ENCODE peak calls at places on chromosomes 7 and 10, in five cellular contexts. Z is fibroblast of pulmonary artery, P is osteocyte, C is AG10803, E is adrenal gland. M is an unnamed sample.

GRCh38 chr10:11479307-11479706 is 132.1 kb downstream of the USP6NL start:
- DNase-seq in Z (no peak), P (no peak), C (no peak), E (no peak), M (no peak)

GRCh38 chr7:116218051-116218645 is 7.8 kb downstream of the TES start:
- DNase-seq in C (no peak), E (peak), Z (peak), P (no peak), M (no peak)

GRCh38 chr10:78177013-78177370 is 143.3 kb downstream of the RPS24 start:
- DNase-seq in C (no peak), Z (no peak), E (peak), P (no peak), M (no peak)

GRCh38 chr7:128259131-128260056 is 18.3 kb downstream of the LEP start:
- DNase-seq in P (no peak), E (no peak), C (peak), Z (no peak), M (no peak)

GRCh38 chr7:1691601-1692499 is 21.8 kb downstream of the ELFN1 start:
- DNase-seq in P (no peak), C (no peak), Z (no peak), E (peak), M (no peak)

GRCh38 chr7:82631998-82632397 is 188.4 kb upstream of the CACNA2D1 start:
- DNase-seq in Z (peak), E (no peak), P (no peak), C (peak), M (no peak)

GRCh38 chr7:45294559-45294958 is 137.0 kb downstream of the RAMP3 start:
- DNase-seq in E (no peak), C (no peak), Z (no peak), P (no peak), M (no peak)

GRCh38 chr10:84626688-84627087 is 298.3 kb downstream of the CCSER2 start:
- DNase-seq in Z (no peak), P (no peak), E (no peak), C (no peak), M (no peak)

GRCh38 chr10:49760789-49761188 is 1.3 kb downstream of the OGDHL start:
- DNase-seq in C (no peak), Z (no peak), P (no peak), E (no peak), M (no peak)

GRCh38 chr10:34187201-34187600 is 627.9 kb downstream of the PARD3 start:
- DNase-seq in Z (peak), C (peak), P (no peak), E (no peak), M (no peak)

GRCh38 chr10:72367301-72367970 is 12.7 kb upstream of the DNAJB12 start:
- DNase-seq in Z (peak), P (no peak), C (no peak), E (no peak), M (no peak)

GRCh38 chr7:36620166-36620708 is 104.1 kb downstream of the AOAH start:
- DNase-seq in P (no peak), E (no peak), C (no peak), Z (no peak), M (no peak)

GRCh38 chr7:32500922-32501341 is 5.6 kb downstream of the AVL9 start:
- DNase-seq in Z (peak), P (no peak), E (no peak), C (peak), M (no peak)

GRCh38 chr7:13476881-13477444 is 512.5 kb downstream of the ETV1 start:
- DNase-seq in Z (peak), C (no peak), E (no peak), P (no peak), M (no peak)

GRCh38 chr10:59064116-59064707 is 112.2 kb upstream of the PHYHIPL start:
- DNase-seq in P (no peak), C (no peak), E (no peak), Z (no peak), M (no peak)

GRCh38 chr10:56231436-56231835 is 129.6 kb downstream of the ZWINT start:
- DNase-seq in P (no peak), Z (no peak), E (no peak), C (no peak), M (no peak)

GRCh38 chr10:28137907-28138880 is 139.3 kb upstream of the ODAD2 start:
- DNase-seq in C (peak), E (no peak), P (no peak), Z (no peak), M (no peak)

GRCh38 chr7:123054357-123055133 is 59.0 kb upstream of the TAS2R16 start:
- DNase-seq in P (no peak), C (no peak), Z (no peak), E (no peak), M (no peak)

GRCh38 chr7:28920424-28920823 is 37.7 kb downstream of the TRIL start:
- DNase-seq in P (no peak), E (no peak), C (no peak), Z (no peak), M (no peak)

GRCh38 chr7:54339074-54339473 is 203.1 kb upstream of the VSTM2A start:
- DNase-seq in P (no peak), E (no peak), C (peak), Z (peak), M (no peak)

GRCh38 chr10:103067951-103068350 is 125.1 kb downstream of the NT5C2 start:
- DNase-seq in C (peak), Z (no peak), E (no peak), P (no peak), M (no peak)

GRCh38 chr7:32496052-32496813 is 944 bp downstream of the AVL9 start:
- DNase-seq in E (no peak), Z (no peak), P (no peak), C (peak), M (no peak)

GRCh38 chr10:125734823-125735222 is 15.3 kb downstream of the EDRF1 start:
- DNase-seq in C (no peak), Z (no peak), E (no peak), P (no peak), M (no peak)
- TF ChIP-seq CTCF in C (peak), Z (no peak), E (no peak), P (peak), M (peak)

GRCh38 chr10:5012595-5012994 is 8.9 kb upstream of the AKR1C2 start:
- DNase-seq in E (no peak), P (no peak), C (no peak), Z (no peak), M (no peak)

GRCh38 chr10:5018150-5018549 is 14.5 kb upstream of the AKR1C2 start:
- DNase-seq in P (no peak), E (no peak), C (no peak), Z (peak), M (no peak)

GRCh38 chr10:5013385-5013784 is 9.7 kb upstream of the AKR1C2 start:
- DNase-seq in Z (no peak), P (no peak), E (no peak), C (no peak), M (no peak)

DNA sequence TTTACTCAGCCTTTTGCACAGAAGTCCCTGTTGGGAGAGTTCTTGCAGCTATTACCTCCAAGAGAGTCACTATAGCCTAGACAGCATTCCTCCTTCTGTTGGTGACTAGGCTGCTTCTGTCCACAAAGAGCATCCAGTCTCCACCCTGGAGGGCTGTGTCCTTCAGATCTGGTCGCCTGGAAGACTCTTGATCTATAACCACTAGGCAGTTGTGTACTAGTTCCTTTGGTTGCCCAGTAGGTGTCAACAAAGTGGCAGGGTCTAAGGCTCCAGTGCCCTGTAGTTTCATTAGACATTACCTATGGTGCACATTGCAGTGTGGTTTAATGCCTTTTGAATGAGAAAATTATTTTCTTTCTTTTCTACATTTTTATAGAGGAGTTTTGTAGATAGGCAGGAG is 11.3 kb upstream of the AKR1C2 start:
- DNase-seq in Z (peak), P (no peak), E (no peak), C (peak), M (no peak)
- TF ChIP-seq CTCF in Z (peak), P (no peak), E (peak), C (peak), M (peak)

GRCh38 chr7:139109188-139109982 is at the start of gene ZC3HAV1:
- DNase-seq in Z (peak), C (peak), P (peak), E (peak), M (peak)
- TF ChIP-seq CTCF in Z (no peak), C (no peak), P (no peak), E (peak), M (no peak)

GRCh38 chr10:79263951-79264350 is 83.3 kb upstream of the PPIF start:
- DNase-seq in E (no peak), Z (no peak), P (no peak), C (no peak), M (no peak)

GRCh38 chr10:79260803-79261740 is 86.2 kb upstream of the PPIF start:
- DNase-seq in C (peak), E (no peak), Z (peak), P (no peak), M (no peak)

GRCh38 chr10:79259834-79260233 is 87.4 kb upstream of the PPIF start:
- DNase-seq in C (no peak), Z (no peak), E (no peak), P (no peak), M (no peak)

GRCh38 chr10:79262959-79263746 is 84.1 kb upstream of the PPIF start:
- DNase-seq in E (no peak), C (no peak), P (no peak), Z (no peak), M (no peak)

GRCh38 chr10:79262131-79262530 is 85.1 kb upstream of the PPIF start:
- DNase-seq in P (no peak), E (no peak), C (no peak), Z (no peak), M (no peak)
- TF ChIP-seq CTCF in P (no peak), E (no peak), C (no peak), Z (no peak), M (no peak)

GRCh38 chr7:152619027-152619739 is 56.8 kb downstream of the XRCC2 start:
- DNase-seq in Z (no peak), C (no peak), P (no peak), E (no peak), M (no peak)
- TF ChIP-seq CTCF in Z (peak), C (no peak), P (no peak), E (no peak), M (no peak)